ENCODE peak calls at places on chromosomes 7 and 10, in four cellular contexts. N, B, A and E are unnamed samples. For H3K27me3, the result is how much of the 10 kb centered on the place peaks cover.

GRCh38 chr7:121634356-121634755 is 238.2 kb upstream of the FAM3C start:
- DNase-seq in B (no peak), A (no peak), N (no peak), E (no peak)

GRCh38 chr7:139857791-139858190 is 28.7 kb downstream of the TBXAS1 start:
- DNase-seq in N (no peak), B (no peak), A (no peak), E (no peak)

GRCh38 chr7:27603813-27604212 is 58.9 kb downstream of the HIBADH start:
- DNase-seq in N (no peak), B (no peak), A (no peak), E (no peak)

GRCh38 chr7:30731619-30732018 is 20.3 kb upstream of the INMT start:
- DNase-seq in A (no peak), N (no peak), B (no peak), E (no peak)

GRCh38 chr7:114703677-114704076 is 218.2 kb upstream of the MDFIC start:
- DNase-seq in B (no peak), N (no peak), A (no peak), E (peak)

GRCh38 chr10:86004310-86004709 is 362.3 kb downstream of the GRID1 start:
- DNase-seq in B (no peak), A (no peak), N (no peak), E (no peak)

GRCh38 chr7:72003236-72003635 is 408.9 kb downstream of the CALN1 start:
- DNase-seq in A (no peak), N (no peak), B (no peak), E (no peak)

GRCh38 chr10:126924915-126925300 is 19.7 kb downstream of the DOCK1 start:
- DNase-seq in N (no peak), A (no peak), B (no peak), E (no peak)

GRCh38 chr10:79266543-79267312 is 80.5 kb upstream of the PPIF start:
- DNase-seq in B (no peak), N (peak), A (no peak), E (peak)

GRCh38 chr7:124328774-124329173 is 295.9 kb upstream of the TMEM229A start:
- DNase-seq in N (no peak), B (no peak), A (no peak), E (no peak)

GRCh38 chr7:2978403-2978802 is 65.3 kb downstream of the CARD11 start:
- DNase-seq in B (no peak), N (peak), A (peak), E (no peak)
- H3K27me3 ChIP-seq in B (under half), N (under half), A (under half), E (under half)

DNA sequence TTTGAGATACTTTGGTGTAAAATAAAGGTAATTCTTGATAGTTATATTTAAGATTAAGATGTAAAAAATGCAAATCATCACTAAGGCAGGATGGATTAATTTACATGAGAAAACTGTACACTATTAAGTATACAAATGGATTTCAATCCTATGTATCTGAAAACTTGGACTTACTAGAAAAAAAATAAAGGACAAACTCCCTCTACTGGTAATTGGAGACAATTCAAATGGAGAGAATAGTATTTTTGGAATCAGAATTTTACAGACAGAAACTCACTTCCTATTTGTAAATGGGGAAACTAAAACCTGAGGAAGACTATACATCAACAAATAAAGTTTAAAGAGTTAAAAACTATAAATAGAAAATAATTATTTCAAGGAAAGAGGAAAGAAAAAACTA is 62.6 kb downstream of the CUL2 start:
- DNase-seq in B (no peak), A (no peak), N (no peak), E (no peak)
- TF ChIP-seq CTCF in B (no peak), A (no peak), N (peak), E (peak)

DNA sequence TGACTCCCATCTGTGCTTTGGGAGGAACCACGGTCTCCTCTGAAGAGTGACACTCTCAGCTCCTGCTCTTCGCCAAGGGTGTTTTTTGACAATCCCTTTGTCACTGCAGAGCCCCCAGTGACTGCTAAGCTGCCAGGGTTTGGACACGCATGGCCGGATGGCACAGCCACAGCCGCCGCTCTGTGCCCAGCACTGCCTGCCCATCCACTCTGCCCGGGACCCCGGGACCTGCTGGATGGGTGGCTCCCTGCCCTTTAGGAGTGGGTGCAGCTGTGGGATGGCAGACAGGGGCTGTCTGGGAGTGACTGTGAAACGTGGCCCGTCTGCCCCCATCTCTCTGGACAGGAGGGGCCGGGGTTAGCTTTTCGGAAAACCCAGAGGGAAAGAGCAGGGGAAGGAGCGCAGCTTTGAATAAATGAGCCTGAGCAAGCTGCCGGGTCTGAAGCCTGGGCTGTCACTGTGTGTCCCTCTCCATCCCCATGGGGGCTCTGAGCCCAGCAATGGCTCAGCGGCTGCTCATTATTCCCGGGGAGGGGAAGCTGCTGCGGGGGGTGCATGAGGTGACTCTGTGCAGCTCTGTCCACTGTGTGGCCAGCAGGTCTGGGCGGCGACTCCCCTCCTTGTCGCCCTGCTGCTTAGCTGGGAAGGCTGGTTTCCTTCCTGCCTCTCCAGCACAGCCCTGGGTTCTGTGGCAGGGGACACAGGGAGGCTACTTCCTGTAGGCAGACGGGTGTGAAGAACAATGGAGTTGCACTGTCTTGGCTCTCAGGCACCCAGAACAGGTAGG is 234.0 kb downstream of the PRPF18 start:
- DNase-seq in N (peak), B (no peak), A (no peak), E (no peak)
- H3K4me3 ChIP-seq in N (no peak), B (no peak), A (no peak), E (no peak)

GRCh38 chr10:16184911-16185310 is 251.9 kb upstream of the PTER start:
- DNase-seq in B (no peak), N (no peak), A (no peak), E (no peak)
- H3K27me3 ChIP-seq in B (under half), N (under half), A (under half), E (under half)

GRCh38 chr7:42314696-42315095 is 77.7 kb upstream of the GLI3 start:
- DNase-seq in N (no peak), A (no peak), B (no peak), E (no peak)

GRCh38 chr7:42315631-42316030 is 78.6 kb upstream of the GLI3 start:
- DNase-seq in A (no peak), B (no peak), N (no peak), E (no peak)

GRCh38 chr7:42315096-42315495 is 78.1 kb upstream of the GLI3 start:
- DNase-seq in B (no peak), N (no peak), A (no peak), E (no peak)

DNA sequence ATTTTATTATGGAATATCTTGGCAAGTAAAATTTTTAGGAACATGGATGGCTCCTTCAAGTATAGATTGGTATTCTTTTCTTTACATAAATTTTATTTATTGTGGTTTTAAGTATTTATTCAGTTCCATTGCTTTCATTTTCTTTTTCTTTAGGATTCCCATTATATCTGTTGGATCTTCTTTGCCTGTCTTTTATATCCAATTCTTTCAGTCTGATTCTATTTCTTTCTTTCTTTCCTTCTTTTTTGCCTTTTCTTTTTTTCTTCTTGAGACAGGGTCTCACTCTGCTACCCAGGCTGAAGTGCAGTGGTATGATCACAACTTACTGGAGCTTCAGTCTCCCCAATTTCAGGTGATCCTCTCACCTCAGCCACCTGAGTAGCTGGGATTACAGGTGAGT is 74.2 kb upstream of the GLI3 start:
- DNase-seq in A (no peak), N (no peak), B (no peak), E (no peak)
- TF ChIP-seq CTCF in A (no peak), N (no peak), B (no peak), E (no peak)

GRCh38 chr7:151409555-151410404 is at the start of gene WDR86:
- DNase-seq in N (no peak), B (no peak), A (no peak), E (no peak)
- H3K4me3 ChIP-seq in N (peak), B (no peak), A (peak), E (peak)

GRCh38 chr7:51150193-51150592 is 166.4 kb downstream of the COBL start:
- DNase-seq in N (no peak), A (no peak), B (no peak), E (no peak)

GRCh38 chr7:51158742-51159441 is 157.7 kb downstream of the COBL start:
- DNase-seq in A (no peak), B (no peak), N (no peak), E (no peak)

GRCh38 chr7:51151452-51151851 is 165.2 kb downstream of the COBL start:
- DNase-seq in A (no peak), B (no peak), N (no peak), E (no peak)

GRCh38 chr7:51152801-51153200 is 163.8 kb downstream of the COBL start:
- DNase-seq in A (no peak), N (no peak), B (no peak), E (no peak)

GRCh38 chr7:51154201-51154600 is 162.4 kb downstream of the COBL start:
- DNase-seq in B (no peak), N (no peak), A (no peak), E (no peak)
- H3K27me3 ChIP-seq in B (under half), N (under half), A (under half), E (under half)

GRCh38 chr10:24958701-24959392 is 6.4 kb upstream of the PRTFDC1 start:
- DNase-seq in N (no peak), B (peak), A (no peak), E (peak)
- TF ChIP-seq CTCF in N (no peak), B (no peak), A (no peak), E (peak)

GRCh38 chr10:44862006-44862751 is 49.0 kb upstream of the TMEM72 start:
- DNase-seq in N (no peak), A (no peak), B (no peak), E (no peak)

GRCh38 chr10:44864637-44865288 is 46.4 kb upstream of the TMEM72 start:
- DNase-seq in A (peak), B (peak), N (peak), E (peak)

GRCh38 chr10:44862917-44863316 is 48.2 kb upstream of the TMEM72 start:
- DNase-seq in N (no peak), B (no peak), A (no peak), E (no peak)

GRCh38 chr10:44864042-44864436 is 47.1 kb upstream of the TMEM72 start:
- DNase-seq in N (peak), A (peak), B (no peak), E (peak)

DNA sequence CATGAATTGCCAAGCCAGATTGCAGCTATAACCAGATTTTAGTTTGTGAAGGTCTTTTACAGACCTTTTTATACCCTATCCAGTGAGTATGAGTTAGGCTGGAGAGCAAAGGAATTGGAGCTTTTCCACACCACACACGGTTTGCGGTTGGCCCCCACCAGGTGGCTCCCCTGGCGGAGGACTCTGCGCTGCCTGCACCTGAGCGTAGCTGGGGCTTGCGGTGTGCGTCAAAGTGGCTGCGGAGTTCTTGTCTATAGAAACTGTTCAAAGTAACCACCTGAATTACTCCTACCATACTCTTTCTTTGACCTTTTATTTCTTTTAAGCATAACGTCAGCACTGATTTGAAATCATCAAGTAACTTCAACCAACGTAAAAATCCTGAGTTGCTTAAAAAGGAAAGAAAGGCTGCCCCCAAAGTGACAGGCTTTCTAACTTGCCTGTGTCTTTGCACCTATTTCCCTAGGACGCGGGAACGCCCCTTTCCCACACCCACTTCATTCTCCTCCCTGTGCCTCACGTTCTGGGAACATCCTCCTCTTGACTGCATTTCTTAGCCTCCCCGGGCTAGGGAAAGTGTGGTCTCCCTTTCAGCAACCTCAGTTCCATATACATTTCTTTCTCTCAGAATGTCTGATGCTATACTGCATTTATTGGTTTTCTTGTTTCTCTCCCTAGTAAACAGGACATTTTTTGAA is 47.6 kb upstream of the TMEM72 start:
- DNase-seq in B (no peak), N (no peak), A (no peak), E (no peak)
- H3K4me3 ChIP-seq in B (no peak), N (no peak), A (no peak), E (peak)